ENCODE peak calls at places on chromosomes 13 and 19, in eight cellular contexts. One of them, this sample, is unnamed.

GRCh38 chr19:719636-720377 is 11.1 kb downstream of the PALM start:
- DNase-seq in DMS153: no peak
- DNase-seq in effector memory CD8-positive, alpha-beta T cell: no peak
- DNase-seq in GM12892: no peak
- DNase-seq in iris pigment epithelial cell: no peak
- DNase-seq in SJCRH30: no peak
- DNase-seq in epithelial cell of esophagus: no peak
- DNase-seq in NCI-H1105 treated with DMSO at 0.1 percent for 48 hours: no peak
- DNase-seq in this sample: no peak

GRCh38 chr19:50275577-50276368 is 53.4 kb downstream of the KCNC3 start:
- DNase-seq in GM12892: no peak
- DNase-seq in DMS153: no peak
- DNase-seq in effector memory CD8-positive, alpha-beta T cell: no peak
- DNase-seq in NCI-H1105 treated with DMSO at 0.1 percent for 48 hours: no peak
- DNase-seq in iris pigment epithelial cell: no peak
- DNase-seq in epithelial cell of esophagus: no peak
- DNase-seq in SJCRH30: no peak
- DNase-seq in this sample: no peak

GRCh38 chr13:106567421-106568224 is at the start of gene ARGLU1:
- DNase-seq in epithelial cell of esophagus: peak
- DNase-seq in effector memory CD8-positive, alpha-beta T cell: peak
- DNase-seq in NCI-H1105 treated with DMSO at 0.1 percent for 48 hours: peak
- DNase-seq in SJCRH30: peak
- DNase-seq in DMS153: peak
- DNase-seq in GM12892: peak
- DNase-seq in iris pigment epithelial cell: peak
- DNase-seq in this sample: peak

GRCh38 chr19:48332662-48333466 is 7.5 kb downstream of the EMP3 start:
- DNase-seq in DMS153: peak
- DNase-seq in NCI-H1105 treated with DMSO at 0.1 percent for 48 hours: peak
- DNase-seq in effector memory CD8-positive, alpha-beta T cell: peak
- DNase-seq in SJCRH30: peak
- DNase-seq in epithelial cell of esophagus: peak
- DNase-seq in GM12892: peak
- DNase-seq in iris pigment epithelial cell: peak
- DNase-seq in this sample: peak

GRCh38 chr13:49615844-49616687 is 12.2 kb upstream of the ARL11 start:
- DNase-seq in epithelial cell of esophagus: no peak
- DNase-seq in GM12892: no peak
- DNase-seq in effector memory CD8-positive, alpha-beta T cell: no peak
- DNase-seq in iris pigment epithelial cell: no peak
- DNase-seq in NCI-H1105 treated with DMSO at 0.1 percent for 48 hours: no peak
- DNase-seq in SJCRH30: no peak
- DNase-seq in DMS153: no peak
- DNase-seq in this sample: peak

GRCh38 chr13:91955546-91956355 is 557.3 kb downstream of the GPC5 start:
- DNase-seq in iris pigment epithelial cell: no peak
- DNase-seq in SJCRH30: peak
- DNase-seq in GM12892: no peak
- DNase-seq in effector memory CD8-positive, alpha-beta T cell: no peak
- DNase-seq in epithelial cell of esophagus: no peak
- DNase-seq in DMS153: no peak
- DNase-seq in NCI-H1105 treated with DMSO at 0.1 percent for 48 hours: no peak
- DNase-seq in this sample: no peak

GRCh38 chr13:23430664-23431063 is 2.8 kb downstream of the SACS start:
- DNase-seq in epithelial cell of esophagus: no peak
- DNase-seq in SJCRH30: no peak
- DNase-seq in iris pigment epithelial cell: no peak
- DNase-seq in effector memory CD8-positive, alpha-beta T cell: no peak
- DNase-seq in NCI-H1105 treated with DMSO at 0.1 percent for 48 hours: no peak
- DNase-seq in GM12892: no peak
- DNase-seq in DMS153: no peak
- DNase-seq in this sample: no peak

GRCh38 chr13:76600086-76600485 is 286.1 kb downstream of the KCTD12 start:
- DNase-seq in SJCRH30: no peak
- DNase-seq in effector memory CD8-positive, alpha-beta T cell: no peak
- DNase-seq in NCI-H1105 treated with DMSO at 0.1 percent for 48 hours: no peak
- DNase-seq in iris pigment epithelial cell: peak
- DNase-seq in DMS153: no peak
- DNase-seq in epithelial cell of esophagus: no peak
- DNase-seq in GM12892: no peak
- DNase-seq in this sample: peak

GRCh38 chr13:51249767-51250741 is 27.9 kb downstream of the FAM124A start:
- DNase-seq in NCI-H1105 treated with DMSO at 0.1 percent for 48 hours: no peak
- DNase-seq in epithelial cell of esophagus: no peak
- DNase-seq in GM12892: no peak
- DNase-seq in effector memory CD8-positive, alpha-beta T cell: no peak
- DNase-seq in DMS153: no peak
- DNase-seq in iris pigment epithelial cell: no peak
- DNase-seq in SJCRH30: no peak
- DNase-seq in this sample: no peak

GRCh38 chr13:107447591-107447990 is 767.7 kb downstream of the LIG4 start:
- DNase-seq in DMS153: no peak
- DNase-seq in NCI-H1105 treated with DMSO at 0.1 percent for 48 hours: no peak
- DNase-seq in iris pigment epithelial cell: no peak
- DNase-seq in GM12892: no peak
- DNase-seq in SJCRH30: no peak
- DNase-seq in effector memory CD8-positive, alpha-beta T cell: no peak
- DNase-seq in epithelial cell of esophagus: no peak
- DNase-seq in this sample: no peak

GRCh38 chr13:74573654-74574053 is 439.4 kb upstream of the KLF12 start:
- DNase-seq in DMS153: no peak
- DNase-seq in NCI-H1105 treated with DMSO at 0.1 percent for 48 hours: no peak
- DNase-seq in SJCRH30: peak
- DNase-seq in effector memory CD8-positive, alpha-beta T cell: no peak
- DNase-seq in GM12892: no peak
- DNase-seq in iris pigment epithelial cell: no peak
- DNase-seq in epithelial cell of esophagus: no peak
- DNase-seq in this sample: no peak

GRCh38 chr13:111633401-111633800 is 313.0 kb downstream of the TEX29 start:
- DNase-seq in DMS153: no peak
- DNase-seq in SJCRH30: no peak
- DNase-seq in NCI-H1105 treated with DMSO at 0.1 percent for 48 hours: no peak
- DNase-seq in epithelial cell of esophagus: no peak
- DNase-seq in GM12892: no peak
- DNase-seq in effector memory CD8-positive, alpha-beta T cell: no peak
- DNase-seq in iris pigment epithelial cell: no peak
- DNase-seq in this sample: no peak

GRCh38 chr13:113544896-113545295 is 39.7 kb upstream of the TFDP1 start:
- DNase-seq in GM12892: no peak
- DNase-seq in effector memory CD8-positive, alpha-beta T cell: no peak
- DNase-seq in iris pigment epithelial cell: no peak
- DNase-seq in epithelial cell of esophagus: no peak
- DNase-seq in DMS153: no peak
- DNase-seq in SJCRH30: no peak
- DNase-seq in NCI-H1105 treated with DMSO at 0.1 percent for 48 hours: no peak
- DNase-seq in this sample: no peak

GRCh38 chr13:59452189-59452588 is 711.5 kb downstream of the DIAPH3 start:
- DNase-seq in epithelial cell of esophagus: no peak
- DNase-seq in SJCRH30: peak
- DNase-seq in DMS153: peak
- DNase-seq in effector memory CD8-positive, alpha-beta T cell: no peak
- DNase-seq in GM12892: no peak
- DNase-seq in iris pigment epithelial cell: no peak
- DNase-seq in NCI-H1105 treated with DMSO at 0.1 percent for 48 hours: peak
- DNase-seq in this sample: no peak

GRCh38 chr19:45403781-45404556 is 900 bp downstream of the PPP1R13L start:
- DNase-seq in DMS153: peak
- DNase-seq in epithelial cell of esophagus: peak
- DNase-seq in SJCRH30: no peak
- DNase-seq in GM12892: peak
- DNase-seq in effector memory CD8-positive, alpha-beta T cell: peak
- DNase-seq in iris pigment epithelial cell: no peak
- DNase-seq in NCI-H1105 treated with DMSO at 0.1 percent for 48 hours: peak
- DNase-seq in this sample: peak

GRCh38 chr13:106484084-106484754 is 51.2 kb downstream of the EFNB2 start:
- DNase-seq in iris pigment epithelial cell: no peak
- DNase-seq in SJCRH30: peak
- DNase-seq in effector memory CD8-positive, alpha-beta T cell: no peak
- DNase-seq in DMS153: no peak
- DNase-seq in epithelial cell of esophagus: no peak
- DNase-seq in NCI-H1105 treated with DMSO at 0.1 percent for 48 hours: no peak
- DNase-seq in GM12892: no peak
- DNase-seq in this sample: no peak

GRCh38 chr13:88339271-88339741 is 668.1 kb downstream of the SLITRK5 start:
- DNase-seq in effector memory CD8-positive, alpha-beta T cell: no peak
- DNase-seq in GM12892: no peak
- DNase-seq in SJCRH30: no peak
- DNase-seq in DMS153: no peak
- DNase-seq in NCI-H1105 treated with DMSO at 0.1 percent for 48 hours: no peak
- DNase-seq in iris pigment epithelial cell: no peak
- DNase-seq in epithelial cell of esophagus: no peak
- DNase-seq in this sample: no peak

GRCh38 chr19:10113964-10114650 is 2.6 kb downstream of the P2RY11 start:
- DNase-seq in iris pigment epithelial cell: no peak
- DNase-seq in epithelial cell of esophagus: no peak
- DNase-seq in DMS153: no peak
- DNase-seq in GM12892: no peak
- DNase-seq in NCI-H1105 treated with DMSO at 0.1 percent for 48 hours: no peak
- DNase-seq in SJCRH30: no peak
- DNase-seq in effector memory CD8-positive, alpha-beta T cell: no peak
- DNase-seq in this sample: no peak

GRCh38 chr13:51158923-51159322 is 47.8 kb upstream of the C13orf42 start:
- DNase-seq in iris pigment epithelial cell: peak
- DNase-seq in NCI-H1105 treated with DMSO at 0.1 percent for 48 hours: no peak
- DNase-seq in effector memory CD8-positive, alpha-beta T cell: no peak
- DNase-seq in SJCRH30: no peak
- DNase-seq in GM12892: no peak
- DNase-seq in epithelial cell of esophagus: no peak
- DNase-seq in DMS153: no peak
- DNase-seq in this sample: peak

GRCh38 chr19:30431591-30431990 is 59.4 kb downstream of the ZNF536 start:
- DNase-seq in epithelial cell of esophagus: no peak
- DNase-seq in iris pigment epithelial cell: no peak
- DNase-seq in DMS153: no peak
- DNase-seq in SJCRH30: no peak
- DNase-seq in effector memory CD8-positive, alpha-beta T cell: no peak
- DNase-seq in GM12892: no peak
- DNase-seq in NCI-H1105 treated with DMSO at 0.1 percent for 48 hours: no peak
- DNase-seq in this sample: no peak

GRCh38 chr19:51607077-51607476 is 23.1 kb downstream of the SIGLEC5 start:
- DNase-seq in NCI-H1105 treated with DMSO at 0.1 percent for 48 hours: no peak
- DNase-seq in iris pigment epithelial cell: no peak
- DNase-seq in GM12892: peak
- DNase-seq in SJCRH30: no peak
- DNase-seq in effector memory CD8-positive, alpha-beta T cell: no peak
- DNase-seq in DMS153: no peak
- DNase-seq in epithelial cell of esophagus: no peak
- DNase-seq in this sample: no peak

GRCh38 chr13:110981379-110981778 is 66.5 kb upstream of the ANKRD10 start:
- DNase-seq in NCI-H1105 treated with DMSO at 0.1 percent for 48 hours: no peak
- DNase-seq in iris pigment epithelial cell: no peak
- DNase-seq in GM12892: no peak
- DNase-seq in epithelial cell of esophagus: no peak
- DNase-seq in DMS153: no peak
- DNase-seq in effector memory CD8-positive, alpha-beta T cell: no peak
- DNase-seq in SJCRH30: no peak
- DNase-seq in this sample: no peak

GRCh38 chr13:22703601-22704209 is 477.1 kb upstream of the SGCG start:
- DNase-seq in epithelial cell of esophagus: peak
- DNase-seq in effector memory CD8-positive, alpha-beta T cell: no peak
- DNase-seq in GM12892: no peak
- DNase-seq in SJCRH30: peak
- DNase-seq in iris pigment epithelial cell: peak
- DNase-seq in NCI-H1105 treated with DMSO at 0.1 percent for 48 hours: no peak
- DNase-seq in DMS153: no peak
- DNase-seq in this sample: no peak

GRCh38 chr19:5292453-5292842 is 48.2 kb downstream of the PTPRS start:
- DNase-seq in epithelial cell of esophagus: no peak
- DNase-seq in GM12892: no peak
- DNase-seq in effector memory CD8-positive, alpha-beta T cell: no peak
- DNase-seq in iris pigment epithelial cell: no peak
- DNase-seq in NCI-H1105 treated with DMSO at 0.1 percent for 48 hours: peak
- DNase-seq in SJCRH30: no peak
- DNase-seq in DMS153: no peak
- DNase-seq in this sample: no peak

GRCh38 chr13:109389456-109389855 is 396.9 kb downstream of the IRS2 start:
- DNase-seq in iris pigment epithelial cell: no peak
- DNase-seq in NCI-H1105 treated with DMSO at 0.1 percent for 48 hours: no peak
- DNase-seq in effector memory CD8-positive, alpha-beta T cell: no peak
- DNase-seq in SJCRH30: no peak
- DNase-seq in GM12892: no peak
- DNase-seq in DMS153: no peak
- DNase-seq in epithelial cell of esophagus: no peak
- DNase-seq in this sample: no peak

GRCh38 chr13:104949840-104950805 is 1585.3 kb downstream of the EFNB2 start:
- DNase-seq in NCI-H1105 treated with DMSO at 0.1 percent for 48 hours: no peak
- DNase-seq in iris pigment epithelial cell: peak
- DNase-seq in SJCRH30: peak
- DNase-seq in effector memory CD8-positive, alpha-beta T cell: no peak
- DNase-seq in epithelial cell of esophagus: no peak
- DNase-seq in DMS153: no peak
- DNase-seq in GM12892: no peak
- DNase-seq in this sample: no peak

GRCh38 chr19:39746836-39747529 is 9.2 kb upstream of the CLC start:
- DNase-seq in DMS153: no peak
- DNase-seq in SJCRH30: no peak
- DNase-seq in GM12892: no peak
- DNase-seq in epithelial cell of esophagus: no peak
- DNase-seq in iris pigment epithelial cell: no peak
- DNase-seq in effector memory CD8-positive, alpha-beta T cell: no peak
- DNase-seq in NCI-H1105 treated with DMSO at 0.1 percent for 48 hours: no peak
- DNase-seq in this sample: no peak

GRCh38 chr13:44801990-44802389 is 187.3 kb downstream of the NUFIP1 start:
- DNase-seq in DMS153: no peak
- DNase-seq in GM12892: no peak
- DNase-seq in NCI-H1105 treated with DMSO at 0.1 percent for 48 hours: no peak
- DNase-seq in effector memory CD8-positive, alpha-beta T cell: no peak
- DNase-seq in SJCRH30: no peak
- DNase-seq in epithelial cell of esophagus: peak
- DNase-seq in iris pigment epithelial cell: peak
- DNase-seq in this sample: peak

GRCh38 chr19:8821748-8822241 is 10.3 kb downstream of the ZNF558 start:
- DNase-seq in SJCRH30: no peak
- DNase-seq in iris pigment epithelial cell: no peak
- DNase-seq in effector memory CD8-positive, alpha-beta T cell: no peak
- DNase-seq in NCI-H1105 treated with DMSO at 0.1 percent for 48 hours: no peak
- DNase-seq in GM12892: no peak
- DNase-seq in DMS153: no peak
- DNase-seq in epithelial cell of esophagus: no peak
- DNase-seq in this sample: no peak

GRCh38 chr19:10007811-10008211 is 2.5 kb downstream of the COL5A3 start:
- DNase-seq in NCI-H1105 treated with DMSO at 0.1 percent for 48 hours: no peak
- DNase-seq in epithelial cell of esophagus: no peak
- DNase-seq in SJCRH30: peak
- DNase-seq in DMS153: no peak
- DNase-seq in GM12892: no peak
- DNase-seq in iris pigment epithelial cell: no peak
- DNase-seq in effector memory CD8-positive, alpha-beta T cell: no peak
- DNase-seq in this sample: peak

This sample was measured in fibroblast of pulmonary artery.